ENCODE peak calls at places on chromosomes 2 and 18, in eight cellular contexts. Q is uterus, J is stomach, Y is body of pancreas, O is right lobe of liver, F is GM12891, K is thyroid gland, N is lower leg skin. D is an unnamed sample.

GRCh38 chr2:120233292-120233691 is 10.1 kb upstream of the TMEM185B start:
- DNase-seq in Q (no peak), F (no peak), Y (no peak), O (no peak), J (no peak), N (peak), K (no peak), D (peak)

GRCh38 chr2:149826471-149827125 is 239.0 kb upstream of the MMADHC start:
- DNase-seq in Q (no peak), F (no peak), K (no peak), J (no peak), N (no peak), Y (no peak), O (no peak), D (no peak)

GRCh38 chr2:58834404-58834803 is 593.3 kb upstream of the FANCL start:
- DNase-seq in F (peak), Y (no peak), O (no peak), K (no peak), N (no peak), Q (no peak), J (no peak), D (no peak)

GRCh38 chr2:36380624-36381481 is 25.3 kb downstream of the CRIM1 start:
- DNase-seq in N (peak), F (no peak), Y (peak), J (no peak), Q (no peak), O (no peak), K (no peak), D (peak)

GRCh38 chr2:174145827-174146226 is 102.5 kb downstream of the OLA1 start:
- DNase-seq in N (no peak), Q (no peak), J (no peak), O (no peak), K (no peak), Y (no peak), F (no peak), D (no peak)

GRCh38 chr18:55592572-55592971 is 4.6 kb upstream of the TCF4 start:
- DNase-seq in O (no peak), Y (no peak), N (no peak), J (no peak), F (no peak), K (no peak), Q (no peak), D (no peak)

GRCh38 chr18:8696749-8697211 is 8.6 kb upstream of the MTCL1 start:
- DNase-seq in O (peak), F (peak), N (peak), K (peak), Y (peak), J (peak), Q (peak), D (peak)

GRCh38 chr2:182283512-182283911 is 143.3 kb downstream of the PDE1A start:
- DNase-seq in Y (no peak), K (no peak), N (no peak), Q (no peak), O (no peak), J (no peak), F (no peak), D (no peak)

GRCh38 chr2:239548491-239548890 is 147.7 kb upstream of the HDAC4 start:
- DNase-seq in F (no peak), Y (no peak), J (no peak), N (no peak), Q (no peak), K (no peak), O (peak), D (peak)

GRCh38 chr18:9568186-9568585 is 46.2 kb downstream of the PPP4R1 start:
- DNase-seq in Q (no peak), J (no peak), O (no peak), F (no peak), Y (no peak), K (no peak), N (no peak), D (no peak)

GRCh38 chr2:100114011-100114433 is 28.4 kb downstream of the AFF3 start:
- DNase-seq in F (no peak), J (no peak), K (no peak), Q (no peak), O (no peak), N (no peak), Y (no peak), D (no peak)

GRCh38 chr2:228917195-228917594 is 353.9 kb downstream of the PID1 start:
- DNase-seq in J (no peak), N (no peak), F (no peak), Y (no peak), Q (no peak), O (no peak), K (no peak), D (no peak)

GRCh38 chr2:181357979-181358378 is 99.2 kb upstream of the ITGA4 start:
- DNase-seq in N (no peak), Q (no peak), J (no peak), Y (no peak), F (no peak), O (no peak), K (no peak), D (no peak)

GRCh38 chr2:33291278-33292013 is 185.0 kb upstream of the RASGRP3 start:
- DNase-seq in Q (no peak), O (no peak), Y (no peak), F (no peak), J (no peak), N (no peak), K (no peak), D (no peak)

GRCh38 chr2:160390544-160391258 is 102.9 kb downstream of the RBMS1 start:
- DNase-seq in Y (no peak), J (no peak), N (no peak), Q (no peak), O (no peak), K (no peak), F (no peak), D (no peak)

GRCh38 chr18:48428494-48429177 is 19.5 kb upstream of the ZBTB7C start:
- DNase-seq in O (no peak), K (no peak), Q (no peak), Y (no peak), J (no peak), F (no peak), N (no peak), D (no peak)

GRCh38 chr2:213763963-213764362 is 479.7 kb downstream of the SPAG16 start:
- DNase-seq in J (no peak), K (no peak), Q (no peak), F (no peak), Y (no peak), N (no peak), O (no peak), D (no peak)

GRCh38 chr18:12750076-12750707 is 47.4 kb downstream of the PSMG2 start:
- DNase-seq in Q (no peak), Y (no peak), J (no peak), F (no peak), K (no peak), O (no peak), N (peak), D (no peak)

GRCh38 chr2:129253461-129253812 is 726.0 kb upstream of the RAB6C start:
- DNase-seq in Y (peak), F (no peak), K (peak), N (no peak), O (no peak), Q (no peak), J (peak), D (no peak)

GRCh38 chr2:170377469-170378207 is 199.7 kb downstream of the MYO3B start:
- DNase-seq in Q (no peak), N (no peak), O (no peak), K (peak), J (peak), F (no peak), Y (no peak), D (no peak)

GRCh38 chr2:65075605-65076344 is 19.6 kb downstream of the CEP68 start:
- DNase-seq in Q (no peak), J (peak), K (peak), Y (peak), N (peak), O (no peak), F (no peak), D (peak)

GRCh38 chr2:8673381-8673780 is 8.5 kb upstream of the ID2 start:
- DNase-seq in K (no peak), J (no peak), N (peak), Q (no peak), F (no peak), O (no peak), Y (no peak), D (no peak)

GRCh38 chr2:119706196-119706595 is 27.2 kb downstream of the TMEM177 start:
- DNase-seq in K (no peak), F (no peak), N (no peak), O (no peak), Y (no peak), J (no peak), Q (no peak), D (no peak)

GRCh38 chr18:68215931-68216330 is 499.0 kb downstream of the TMX3 start:
- DNase-seq in Q (no peak), F (no peak), N (no peak), K (no peak), Y (no peak), O (no peak), J (no peak), D (no peak)

GRCh38 chr2:121501070-121501469 is 29.6 kb upstream of the RNU4ATAC start:
- DNase-seq in K (no peak), Q (no peak), Y (no peak), F (no peak), O (no peak), J (no peak), N (no peak), D (no peak)

GRCh38 chr2:80169811-80170594 is 134.5 kb downstream of the LRRTM1 start:
- DNase-seq in J (no peak), F (no peak), Q (no peak), Y (no peak), N (no peak), O (no peak), K (no peak), D (no peak)

GRCh38 chr2:35973737-35974132 is 381.8 kb upstream of the CRIM1 start:
- DNase-seq in Y (peak), Q (peak), J (no peak), F (no peak), K (no peak), N (no peak), O (no peak), D (no peak)

GRCh38 chr2:179348921-179349320 is 84.3 kb upstream of the SESTD1 start:
- DNase-seq in Q (no peak), J (no peak), O (no peak), K (no peak), N (no peak), F (no peak), Y (no peak), D (no peak)

GRCh38 chr18:75544496-75544895 is 117.0 kb upstream of the SMIM21 start:
- DNase-seq in J (no peak), Y (no peak), F (no peak), N (no peak), O (no peak), K (no peak), Q (no peak), D (no peak)

GRCh38 chr2:15177103-15177502 is 384.0 kb downstream of the NBAS start:
- DNase-seq in J (no peak), Y (no peak), F (peak), N (no peak), Q (no peak), O (no peak), K (no peak), D (no peak)

GRCh38 chr2:24771099-24771498 is 22.1 kb downstream of the PTRHD1 start:
- DNase-seq in Q (no peak), F (no peak), J (no peak), N (no peak), Y (no peak), K (no peak), O (no peak), D (no peak)

GRCh38 chr2:127535422-127535901 is at the start of gene MYO7B:
- DNase-seq in F (no peak), Q (no peak), O (peak), J (no peak), N (no peak), Y (no peak), K (no peak), D (no peak)

GRCh38 chr2:162071016-162071415 is 3.0 kb downstream of the DPP4 start:
- DNase-seq in F (no peak), Y (no peak), Q (no peak), J (no peak), N (no peak), K (no peak), O (no peak), D (no peak)

GRCh38 chr2:46257476-46257875 is 39.7 kb upstream of the EPAS1 start:
- DNase-seq in N (no peak), J (no peak), Y (no peak), F (no peak), Q (no peak), O (no peak), K (no peak), D (no peak)

GRCh38 chr2:129812071-129812470 is 167.4 kb upstream of the RAB6C start:
- DNase-seq in Y (peak), Q (no peak), O (peak), J (peak), K (peak), F (no peak), N (peak), D (no peak)

GRCh38 chr2:26033270-26033768 is 565 bp upstream of the RAB10 start:
- DNase-seq in N (peak), J (peak), K (peak), F (peak), Q (no peak), O (peak), Y (peak), D (no peak)
- TF ChIP-seq POLR2A in N (no peak), J (peak), K (no peak), F (no peak), Q (no peak), O (no peak), Y (peak), D (no peak)

GRCh38 chr2:70144443-70145167 is 46.2 kb downstream of the C2orf42 start:
- DNase-seq in Y (no peak), N (no peak), J (no peak), Q (no peak), O (no peak), F (no peak), K (no peak), D (peak)

GRCh38 chr2:70142590-70143313 is 48.1 kb downstream of the C2orf42 start:
- DNase-seq in Q (peak), Y (peak), F (peak), O (peak), K (peak), J (peak), N (peak), D (peak)

GRCh38 chr2:70141754-70142589 is 48.8 kb downstream of the C2orf42 start:
- DNase-seq in Q (no peak), Y (peak), O (peak), K (peak), F (no peak), N (no peak), J (peak), D (no peak)

GRCh38 chr2:70143314-70144150 is 47.3 kb downstream of the C2orf42 start:
- DNase-seq in Y (peak), J (peak), F (no peak), Q (peak), O (peak), K (peak), N (peak), D (peak)

GRCh38 chr2:70140978-70141753 is 49.7 kb downstream of the C2orf42 start:
- DNase-seq in J (peak), O (peak), Q (peak), Y (peak), K (peak), F (peak), N (peak), D (peak)
- TF ChIP-seq POLR2A in J (no peak), O (peak), Q (no peak), Y (peak), K (peak), F (no peak), N (no peak), D (peak)

GRCh38 chr2:52956766-52957165 is 810.8 kb upstream of the CHAC2 start:
- DNase-seq in Q (no peak), Y (no peak), J (no peak), K (no peak), N (no peak), O (no peak), F (no peak), D (no peak)
- TF ChIP-seq POLR2A in Q (no peak), Y (no peak), J (no peak), K (no peak), N (no peak), O (no peak), F (no peak), D (no peak)

GRCh38 chr2:216081487-216082387 is at the start of the genes PECR and TMEM169:
- DNase-seq in Y (peak), K (peak), Q (peak), J (peak), O (peak), N (peak), F (peak), D (peak)
- TF ChIP-seq POLR2A in Y (peak), K (no peak), Q (no peak), J (no peak), O (peak), N (no peak), F (peak), D (no peak)

DNA sequence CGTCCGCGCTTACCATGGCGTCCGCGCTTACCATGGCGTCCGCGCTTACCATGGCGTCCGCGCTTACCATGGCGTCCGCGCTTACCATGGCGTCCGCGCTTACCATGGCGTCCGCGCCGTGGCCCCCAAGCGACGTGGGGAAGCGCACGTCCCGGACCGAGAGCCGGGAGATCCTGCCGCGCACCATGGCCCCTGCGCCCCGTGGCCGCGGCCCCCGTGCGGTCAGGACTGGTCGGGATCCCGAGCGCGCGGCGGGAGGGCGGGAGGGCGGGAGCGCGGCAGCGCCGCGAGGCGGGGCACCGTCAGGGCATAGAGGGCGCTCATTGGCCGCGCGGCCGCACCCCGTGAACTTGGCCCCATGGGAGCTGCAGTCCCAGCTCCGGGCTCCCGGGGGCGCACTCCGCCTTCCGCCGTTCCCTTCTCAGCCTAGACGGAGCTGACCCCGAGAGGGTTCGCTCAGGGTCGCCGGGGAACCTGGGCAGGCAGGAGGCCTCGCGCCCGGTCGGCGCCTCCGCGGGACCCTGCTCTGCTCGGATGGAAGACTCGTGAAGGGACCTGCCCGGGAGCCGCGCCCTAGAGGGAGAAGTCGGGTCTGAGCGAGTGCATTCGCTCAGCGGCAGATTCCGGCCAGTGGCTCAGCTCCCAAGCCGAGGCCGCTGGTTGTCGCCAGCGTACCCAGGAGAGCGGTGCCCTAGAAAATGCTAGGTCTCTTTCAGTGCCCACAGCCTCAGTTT is at the start of gene ENOSF1:
- DNase-seq in Y (peak), K (peak), F (peak), J (peak), O (peak), N (peak), Q (peak), D (peak)
- TF ChIP-seq POLR2A in Y (peak), K (no peak), F (no peak), J (no peak), O (peak), N (no peak), Q (no peak), D (peak)

GRCh38 chr2:10043906-10044601 is 704 bp downstream of the KLF11 start:
- DNase-seq in N (peak), K (peak), F (peak), J (peak), Q (peak), O (peak), Y (peak), D (peak)
- TF ChIP-seq POLR2A in N (no peak), K (no peak), F (no peak), J (no peak), Q (no peak), O (peak), Y (peak), D (no peak)

D was measured in spleen.